ENCODE peak calls at places on chromosomes 6 and 20, in four cellular contexts. One of them, this sample, is unnamed.

GRCh38 chr6:54361188-54361587 is 52.9 kb downstream of the TINAG start:
- DNase-seq in BJ: no peak
- DNase-seq in CD4-positive, alpha-beta T cell: no peak
- DNase-seq in AG09319: no peak
- DNase-seq in this sample: no peak

GRCh38 chr6:47200536-47201334 is 109.0 kb downstream of the TNFRSF21 start:
- DNase-seq in AG09319: no peak
- DNase-seq in CD4-positive, alpha-beta T cell: no peak
- DNase-seq in BJ: no peak
- DNase-seq in this sample: no peak

GRCh38 chr6:131210469-131210868 is 75.2 kb downstream of the AKAP7 start:
- DNase-seq in AG09319: peak
- DNase-seq in BJ: peak
- DNase-seq in CD4-positive, alpha-beta T cell: no peak
- DNase-seq in this sample: no peak

GRCh38 chr20:10313701-10314100 is 95.1 kb downstream of the SNAP25 start:
- DNase-seq in AG09319: no peak
- DNase-seq in CD4-positive, alpha-beta T cell: no peak
- DNase-seq in BJ: no peak
- DNase-seq in this sample: no peak

GRCh38 chr6:145015739-145016558 is 719.4 kb downstream of the EPM2A start:
- DNase-seq in AG09319: peak
- DNase-seq in CD4-positive, alpha-beta T cell: no peak
- DNase-seq in BJ: peak
- DNase-seq in this sample: no peak

GRCh38 chr20:1579488-1579887 is 22.0 kb upstream of the SIRPD start:
- DNase-seq in AG09319: no peak
- DNase-seq in BJ: no peak
- DNase-seq in CD4-positive, alpha-beta T cell: no peak
- DNase-seq in this sample: no peak

GRCh38 chr6:77652739-77653138 is at the start of gene MEI4:
- DNase-seq in CD4-positive, alpha-beta T cell: no peak
- DNase-seq in BJ: no peak
- DNase-seq in AG09319: no peak
- DNase-seq in this sample: no peak

GRCh38 chr6:16849280-16850210 is 88.3 kb upstream of the ATXN1 start:
- DNase-seq in CD4-positive, alpha-beta T cell: no peak
- DNase-seq in BJ: peak
- DNase-seq in AG09319: peak
- DNase-seq in this sample: no peak

GRCh38 chr6:124812067-124812466 is 150.2 kb upstream of the RNF217 start:
- DNase-seq in CD4-positive, alpha-beta T cell: no peak
- DNase-seq in AG09319: no peak
- DNase-seq in BJ: no peak
- DNase-seq in this sample: no peak

GRCh38 chr6:132511836-132512230 is 1.1 kb downstream of the STX7 start:
- DNase-seq in AG09319: no peak
- DNase-seq in CD4-positive, alpha-beta T cell: no peak
- DNase-seq in BJ: no peak
- DNase-seq in this sample: no peak

GRCh38 chr6:9875605-9876353 is 539.1 kb downstream of the TFAP2A start:
- DNase-seq in BJ: peak
- DNase-seq in AG09319: no peak
- DNase-seq in CD4-positive, alpha-beta T cell: no peak
- DNase-seq in this sample: no peak

GRCh38 chr20:20955837-20956236 is 150.3 kb downstream of the LINC00237 start:
- DNase-seq in AG09319: no peak
- DNase-seq in BJ: no peak
- DNase-seq in CD4-positive, alpha-beta T cell: no peak
- DNase-seq in this sample: no peak

GRCh38 chr20:24698189-24698588 is 228.8 kb downstream of the SYNDIG1 start:
- DNase-seq in AG09319: no peak
- DNase-seq in CD4-positive, alpha-beta T cell: no peak
- DNase-seq in BJ: no peak
- DNase-seq in this sample: no peak

GRCh38 chr20:61414455-61414991 is 162.5 kb downstream of the CDH4 start:
- DNase-seq in CD4-positive, alpha-beta T cell: no peak
- DNase-seq in AG09319: no peak
- DNase-seq in BJ: no peak
- DNase-seq in this sample: no peak

GRCh38 chr6:135932651-135933050 is 81.2 kb downstream of the PDE7B start:
- DNase-seq in AG09319: no peak
- DNase-seq in BJ: no peak
- DNase-seq in CD4-positive, alpha-beta T cell: no peak
- DNase-seq in this sample: no peak

GRCh38 chr20:49446808-49447207 is 35.7 kb downstream of the KCNB1 start:
- DNase-seq in BJ: no peak
- DNase-seq in CD4-positive, alpha-beta T cell: no peak
- DNase-seq in AG09319: peak
- DNase-seq in this sample: no peak

GRCh38 chr20:24489631-24490260 is 20.3 kb downstream of the SYNDIG1 start:
- DNase-seq in BJ: no peak
- DNase-seq in AG09319: no peak
- DNase-seq in CD4-positive, alpha-beta T cell: no peak
- DNase-seq in this sample: no peak

GRCh38 chr6:157527471-157527907 is 146.5 kb downstream of the ZDHHC14 start:
- DNase-seq in AG09319: no peak
- DNase-seq in BJ: no peak
- DNase-seq in CD4-positive, alpha-beta T cell: no peak
- DNase-seq in this sample: no peak

GRCh38 chr20:40787922-40788321 is 98.9 kb upstream of the MAFB start:
- DNase-seq in BJ: no peak
- DNase-seq in CD4-positive, alpha-beta T cell: no peak
- DNase-seq in AG09319: no peak
- DNase-seq in this sample: no peak

GRCh38 chr20:376750-377149 is 3.8 kb upstream of the TRIB3 start:
- DNase-seq in AG09319: no peak
- DNase-seq in BJ: no peak
- DNase-seq in CD4-positive, alpha-beta T cell: no peak
- DNase-seq in this sample: no peak

GRCh38 chr20:19015890-19016465 is 196.5 kb upstream of the SLC24A3 start:
- DNase-seq in BJ: no peak
- DNase-seq in AG09319: no peak
- DNase-seq in CD4-positive, alpha-beta T cell: no peak
- DNase-seq in this sample: no peak

GRCh38 chr6:71228461-71229041 is 60.1 kb upstream of the OGFRL1 start:
- DNase-seq in AG09319: no peak
- DNase-seq in BJ: no peak
- DNase-seq in CD4-positive, alpha-beta T cell: no peak
- DNase-seq in this sample: no peak

GRCh38 chr20:58890073-58890453 is 37.5 kb downstream of the GNAS start:
- DNase-seq in AG09319: no peak
- DNase-seq in CD4-positive, alpha-beta T cell: no peak
- DNase-seq in BJ: no peak
- DNase-seq in this sample: no peak

GRCh38 chr6:149925253-149925973 is 2.5 kb upstream of the RAET1G start:
- DNase-seq in AG09319: no peak
- DNase-seq in BJ: no peak
- DNase-seq in CD4-positive, alpha-beta T cell: no peak
- DNase-seq in this sample: no peak

GRCh38 chr20:43755851-43756250 is 29.0 kb upstream of the GTSF1L start:
- DNase-seq in CD4-positive, alpha-beta T cell: no peak
- DNase-seq in BJ: peak
- DNase-seq in AG09319: no peak
- DNase-seq in this sample: no peak